ENCODE peak calls at places on chromosomes 13 and 19, in nine cellular contexts. M is stimulated activated CD4-positive, alpha-beta T cell treated with anti-CD3 and anti-CD28 coated beads, Interleukin-1b, Interleukin-23, amount 100 ng/mL, for 4 hours; T is hepatic stellate cell; W is lung; D is T-cell; X is AG10803; O is uterus; N is bronchial epithelial cell; U is HCT116. S is an unnamed sample.

GRCh38 chr19:30375651-30376050 is 3.5 kb downstream of the ZNF536 start:
- DNase-seq in M (no peak), T (no peak), W (no peak), D (no peak), X (no peak), O (no peak), N (no peak), U (no peak), S (no peak)

GRCh38 chr19:54470991-54471782 is 1.9 kb downstream of the CDC42EP5 start:
- DNase-seq in M (no peak), T (peak; percentile 55), W (no peak), D (no peak), X (no peak), O (no peak), N (no peak), U (no peak), S (no peak)

GRCh38 chr19:18401580-18402112 is 4.2 kb upstream of the LRRC25 start:
- DNase-seq in M (no peak), T (peak; percentile 61), W (no peak), D (no peak), X (peak; percentile 82), O (no peak), N (peak; percentile 78), U (no peak), S (peak; percentile 80)

GRCh38 chr13:110759710-110760109 is 46.2 kb downstream of the ING1 start:
- DNase-seq in M (no peak), T (peak; percentile 14), W (no peak), D (no peak), X (peak; percentile 21), O (no peak), N (peak; percentile 59), U (no peak), S (peak; percentile 49)

GRCh38 chr13:77215543-77215942 is 111.4 kb downstream of the MYCBP2 start:
- DNase-seq in M (no peak), T (no peak), W (no peak), D (no peak), X (no peak), O (no peak), N (no peak), U (no peak), S (no peak)

GRCh38 chr19:18414504-18415176 is 4.6 kb upstream of the SSBP4 start:
- DNase-seq in M (no peak), T (peak; percentile 41), W (no peak), D (no peak), X (no peak), O (peak; percentile 55), N (no peak), U (no peak), S (peak; percentile 56)

GRCh38 chr19:14577885-14578427 is 4.9 kb upstream of the CLEC17A start:
- DNase-seq in M (no peak), T (no peak), W (no peak), D (no peak), X (no peak), O (no peak), N (no peak), U (no peak), S (no peak)

GRCh38 chr13:99662678-99663077 is 161.4 kb downstream of the TM9SF2 start:
- DNase-seq in M (no peak), T (no peak), W (no peak), D (no peak), X (no peak), O (no peak), N (no peak), U (no peak), S (no peak)

GRCh38 chr19:7507884-7508283 is 8.0 kb upstream of the ZNF358 start:
- DNase-seq in M (no peak), T (peak; percentile 93), W (peak; percentile 87), D (no peak), X (peak; percentile 73), O (peak; percentile 48), N (peak; percentile 73), U (peak; percentile 90), S (peak; percentile 93)

GRCh38 chr19:928471-929259 is 2.8 kb downstream of the ARID3A start:
- DNase-seq in M (no peak), T (peak; percentile 51), W (no peak), D (no peak), X (peak; percentile 31), O (peak; percentile 22), N (no peak), U (no peak), S (no peak)

GRCh38 chr19:34808566-34808965 is 35.6 kb upstream of the ZNF599 start:
- DNase-seq in M (no peak), T (peak; percentile 11), W (no peak), D (no peak), X (peak; percentile 68), O (no peak), N (peak; percentile 88), U (no peak), S (peak; percentile 65)

GRCh38 chr19:11064831-11065303 is 24.4 kb upstream of the LDLR start:
- DNase-seq in M (no peak), T (peak; percentile 34), W (no peak), D (no peak), X (no peak), O (no peak), N (no peak), U (no peak), S (no peak)

GRCh38 chr13:51397262-51397933 is 55.4 kb downstream of the INTS6 start:
- DNase-seq in M (no peak), T (peak; percentile 32), W (no peak), D (no peak), X (peak; percentile 94), O (no peak), N (no peak), U (no peak), S (peak; percentile 90)

GRCh38 chr19:12237143-12237839 is 57.4 kb downstream of the ZNF44 start:
- DNase-seq in M (no peak), T (no peak), W (no peak), D (no peak), X (no peak), O (no peak), N (no peak), U (no peak), S (no peak)

GRCh38 chr13:40819797-40820315 is 30.4 kb downstream of the SLC25A15 start:
- DNase-seq in M (no peak), T (no peak), W (no peak), D (no peak), X (no peak), O (no peak), N (no peak), U (no peak), S (no peak)

GRCh38 chr13:77728265-77728966 is 30.9 kb downstream of the SLAIN1 start:
- DNase-seq in M (no peak), T (no peak), W (no peak), D (no peak), X (no peak), O (no peak), N (no peak), U (no peak), S (no peak)

GRCh38 chr19:28727133-28727834 is 485.7 kb downstream of the UQCRFS1 start:
- DNase-seq in M (no peak), T (no peak), W (no peak), D (peak; percentile 31), X (no peak), O (no peak), N (no peak), U (no peak), S (peak; percentile 57)

S was measured in EH.